ENCODE peak calls at places on chromosome 14, in six cellular contexts. One of them, this sample, is unnamed.

GRCh38 chr14:58824106-58824505 is 186.3 kb downstream of the DACT1 start:
- DNase-seq in CD4-positive, CD25-positive, alpha-beta regulatory T cell: no peak
- DNase-seq in AG10803: peak
- DNase-seq in AG09309: no peak
- DNase-seq in iris pigment epithelial cell: no peak
- DNase-seq in Caki2: no peak
- DNase-seq in this sample: no peak

GRCh38 chr14:78970677-78971076 is 800.5 kb downstream of the NRXN3 start:
- DNase-seq in CD4-positive, CD25-positive, alpha-beta regulatory T cell: no peak
- DNase-seq in AG10803: no peak
- DNase-seq in AG09309: no peak
- DNase-seq in iris pigment epithelial cell: no peak
- DNase-seq in Caki2: no peak
- DNase-seq in this sample: no peak

GRCh38 chr14:51451561-51451960 is 200.1 kb upstream of the FRMD6 start:
- DNase-seq in CD4-positive, CD25-positive, alpha-beta regulatory T cell: no peak
- DNase-seq in AG10803: no peak
- DNase-seq in AG09309: no peak
- DNase-seq in iris pigment epithelial cell: no peak
- DNase-seq in Caki2: no peak
- DNase-seq in this sample: no peak

GRCh38 chr14:63388766-63389431 is 70.2 kb upstream of the GPHB5 start:
- DNase-seq in CD4-positive, CD25-positive, alpha-beta regulatory T cell: peak
- DNase-seq in AG10803: peak
- DNase-seq in AG09309: peak
- DNase-seq in iris pigment epithelial cell: peak
- DNase-seq in Caki2: peak
- DNase-seq in this sample: peak

GRCh38 chr14:99633141-99633540 is 11.8 kb upstream of the HHIPL1 start:
- DNase-seq in CD4-positive, CD25-positive, alpha-beta regulatory T cell: no peak
- DNase-seq in AG10803: no peak
- DNase-seq in AG09309: no peak
- DNase-seq in iris pigment epithelial cell: no peak
- DNase-seq in Caki2: no peak
- DNase-seq in this sample: no peak

GRCh38 chr14:92302481-92302880 is 20.5 kb upstream of the SLC24A4 start:
- DNase-seq in CD4-positive, CD25-positive, alpha-beta regulatory T cell: no peak
- DNase-seq in AG10803: no peak
- DNase-seq in AG09309: no peak
- DNase-seq in iris pigment epithelial cell: no peak
- DNase-seq in Caki2: no peak
- DNase-seq in this sample: no peak

GRCh38 chr14:66572836-66573235 is 64.9 kb downstream of the GPHN start:
- DNase-seq in CD4-positive, CD25-positive, alpha-beta regulatory T cell: no peak
- DNase-seq in AG10803: peak
- DNase-seq in AG09309: no peak
- DNase-seq in iris pigment epithelial cell: peak
- DNase-seq in Caki2: no peak
- DNase-seq in this sample: no peak

GRCh38 chr14:103073876-103074698 is 9.9 kb upstream of the LBHD2 start:
- DNase-seq in CD4-positive, CD25-positive, alpha-beta regulatory T cell: no peak
- DNase-seq in AG10803: no peak
- DNase-seq in AG09309: no peak
- DNase-seq in iris pigment epithelial cell: no peak
- DNase-seq in Caki2: peak
- DNase-seq in this sample: no peak

GRCh38 chr14:36791402-36791801 is 129.7 kb downstream of the PAX9 start:
- DNase-seq in CD4-positive, CD25-positive, alpha-beta regulatory T cell: no peak
- DNase-seq in AG10803: no peak
- DNase-seq in AG09309: no peak
- DNase-seq in iris pigment epithelial cell: no peak
- DNase-seq in Caki2: no peak
- DNase-seq in this sample: no peak

GRCh38 chr14:54881761-54882401 is 20.7 kb downstream of the GCH1 start:
- DNase-seq in CD4-positive, CD25-positive, alpha-beta regulatory T cell: no peak
- DNase-seq in AG10803: peak
- DNase-seq in AG09309: peak
- DNase-seq in iris pigment epithelial cell: peak
- DNase-seq in Caki2: no peak
- DNase-seq in this sample: peak

GRCh38 chr14:68379510-68380303 is 413.2 kb downstream of the ZFP36L1 start:
- DNase-seq in CD4-positive, CD25-positive, alpha-beta regulatory T cell: no peak
- DNase-seq in AG10803: peak
- DNase-seq in AG09309: no peak
- DNase-seq in iris pigment epithelial cell: no peak
- DNase-seq in Caki2: no peak
- DNase-seq in this sample: peak

GRCh38 chr14:56487090-56487667 is 92.4 kb upstream of the TMEM260 start:
- DNase-seq in CD4-positive, CD25-positive, alpha-beta regulatory T cell: no peak
- DNase-seq in AG10803: peak
- DNase-seq in AG09309: no peak
- DNase-seq in iris pigment epithelial cell: peak
- DNase-seq in Caki2: no peak
- DNase-seq in this sample: no peak

GRCh38 chr14:90828642-90829487 is 12.6 kb upstream of the TTC7B start:
- DNase-seq in CD4-positive, CD25-positive, alpha-beta regulatory T cell: no peak
- DNase-seq in AG10803: no peak
- DNase-seq in AG09309: no peak
- DNase-seq in iris pigment epithelial cell: no peak
- DNase-seq in Caki2: no peak
- DNase-seq in this sample: peak

GRCh38 chr14:64459737-64460136 is 5.6 kb upstream of the AKAP5 start:
- DNase-seq in CD4-positive, CD25-positive, alpha-beta regulatory T cell: no peak
- DNase-seq in AG10803: no peak
- DNase-seq in AG09309: no peak
- DNase-seq in iris pigment epithelial cell: no peak
- DNase-seq in Caki2: no peak
- DNase-seq in this sample: no peak

GRCh38 chr14:76762617-76763361 is 1.5 kb downstream of the VASH1 start:
- DNase-seq in CD4-positive, CD25-positive, alpha-beta regulatory T cell: no peak
- DNase-seq in AG10803: no peak
- DNase-seq in AG09309: no peak
- DNase-seq in iris pigment epithelial cell: no peak
- DNase-seq in Caki2: no peak
- DNase-seq in this sample: no peak

GRCh38 chr14:32201816-32202467 is at the start of gene RNU6-7:
- DNase-seq in CD4-positive, CD25-positive, alpha-beta regulatory T cell: no peak
- DNase-seq in AG10803: no peak
- DNase-seq in AG09309: no peak
- DNase-seq in iris pigment epithelial cell: no peak
- DNase-seq in Caki2: peak
- DNase-seq in this sample: peak

GRCh38 chr14:29892327-29892726 is 35.3 kb downstream of the PRKD1 start:
- DNase-seq in CD4-positive, CD25-positive, alpha-beta regulatory T cell: no peak
- DNase-seq in AG10803: peak
- DNase-seq in AG09309: no peak
- DNase-seq in iris pigment epithelial cell: peak
- DNase-seq in Caki2: no peak
- DNase-seq in this sample: no peak

GRCh38 chr14:36556811-36557433 is 25.5 kb downstream of the NKX2-8 start:
- DNase-seq in CD4-positive, CD25-positive, alpha-beta regulatory T cell: no peak
- DNase-seq in AG10803: peak
- DNase-seq in AG09309: no peak
- DNase-seq in iris pigment epithelial cell: peak
- DNase-seq in Caki2: no peak
- DNase-seq in this sample: no peak

GRCh38 chr14:32938719-32939253 is at the start of gene NPAS3:
- DNase-seq in CD4-positive, CD25-positive, alpha-beta regulatory T cell: no peak
- DNase-seq in AG10803: peak
- DNase-seq in AG09309: no peak
- DNase-seq in iris pigment epithelial cell: no peak
- DNase-seq in Caki2: no peak
- DNase-seq in this sample: no peak

GRCh38 chr14:95156153-95156764 is 1.1 kb downstream of the DICER1 start:
- DNase-seq in CD4-positive, CD25-positive, alpha-beta regulatory T cell: no peak
- DNase-seq in AG10803: peak
- DNase-seq in AG09309: no peak
- DNase-seq in iris pigment epithelial cell: peak
- DNase-seq in Caki2: no peak
- DNase-seq in this sample: peak

GRCh38 chr14:59262717-59263469 is 74.4 kb downstream of the DAAM1 start:
- DNase-seq in CD4-positive, CD25-positive, alpha-beta regulatory T cell: no peak
- DNase-seq in AG10803: no peak
- DNase-seq in AG09309: no peak
- DNase-seq in iris pigment epithelial cell: no peak
- DNase-seq in Caki2: no peak
- DNase-seq in this sample: no peak

GRCh38 chr14:29810657-29811056 is 117.0 kb downstream of the PRKD1 start:
- DNase-seq in CD4-positive, CD25-positive, alpha-beta regulatory T cell: no peak
- DNase-seq in AG10803: peak
- DNase-seq in AG09309: peak
- DNase-seq in iris pigment epithelial cell: no peak
- DNase-seq in Caki2: no peak
- DNase-seq in this sample: no peak

GRCh38 chr14:104708606-104709268 is 15.3 kb upstream of the ADSS1 start:
- DNase-seq in CD4-positive, CD25-positive, alpha-beta regulatory T cell: peak
- DNase-seq in AG10803: peak
- DNase-seq in AG09309: no peak
- DNase-seq in iris pigment epithelial cell: peak
- DNase-seq in Caki2: peak
- DNase-seq in this sample: peak

GRCh38 chr14:75234173-75234855 is 44.3 kb upstream of the FOS start:
- DNase-seq in CD4-positive, CD25-positive, alpha-beta regulatory T cell: no peak
- DNase-seq in AG10803: peak
- DNase-seq in AG09309: peak
- DNase-seq in iris pigment epithelial cell: peak
- DNase-seq in Caki2: no peak
- DNase-seq in this sample: no peak

GRCh38 chr14:29064305-29064704 is 297.7 kb downstream of the FOXG1 start:
- DNase-seq in CD4-positive, CD25-positive, alpha-beta regulatory T cell: no peak
- DNase-seq in AG10803: no peak
- DNase-seq in AG09309: no peak
- DNase-seq in iris pigment epithelial cell: no peak
- DNase-seq in Caki2: no peak
- DNase-seq in this sample: no peak

GRCh38 chr14:57382283-57382682 is 8.1 kb upstream of the NAA30 start:
- DNase-seq in CD4-positive, CD25-positive, alpha-beta regulatory T cell: no peak
- DNase-seq in AG10803: peak
- DNase-seq in AG09309: peak
- DNase-seq in iris pigment epithelial cell: peak
- DNase-seq in Caki2: no peak
- DNase-seq in this sample: no peak

GRCh38 chr14:94541234-94541975 is 19.8 kb upstream of the SERPINA4 start:
- DNase-seq in CD4-positive, CD25-positive, alpha-beta regulatory T cell: no peak
- DNase-seq in AG10803: no peak
- DNase-seq in AG09309: no peak
- DNase-seq in iris pigment epithelial cell: no peak
- DNase-seq in Caki2: no peak
- DNase-seq in this sample: no peak

GRCh38 chr14:104559769-104560585 is 19.6 kb upstream of the C14orf180 start:
- DNase-seq in CD4-positive, CD25-positive, alpha-beta regulatory T cell: no peak
- DNase-seq in AG10803: no peak
- DNase-seq in AG09309: no peak
- DNase-seq in iris pigment epithelial cell: no peak
- DNase-seq in Caki2: no peak
- DNase-seq in this sample: no peak

GRCh38 chr14:99574099-99574880 is 29.7 kb downstream of the CCDC85C start:
- DNase-seq in CD4-positive, CD25-positive, alpha-beta regulatory T cell: no peak
- DNase-seq in AG10803: peak
- DNase-seq in AG09309: peak
- DNase-seq in iris pigment epithelial cell: peak
- DNase-seq in Caki2: peak
- DNase-seq in this sample: no peak

GRCh38 chr14:92938890-92939671 is 16.1 kb downstream of the CHGA start:
- DNase-seq in CD4-positive, CD25-positive, alpha-beta regulatory T cell: no peak
- DNase-seq in AG10803: no peak
- DNase-seq in AG09309: no peak
- DNase-seq in iris pigment epithelial cell: no peak
- DNase-seq in Caki2: no peak
- DNase-seq in this sample: no peak

GRCh38 chr14:69460093-69460701 is 24.3 kb upstream of the PLEKHD1 start:
- DNase-seq in CD4-positive, CD25-positive, alpha-beta regulatory T cell: peak
- DNase-seq in AG10803: peak
- DNase-seq in AG09309: peak
- DNase-seq in iris pigment epithelial cell: peak
- DNase-seq in Caki2: peak
- DNase-seq in this sample: peak

GRCh38 chr14:93207468-93208308 is 632 bp downstream of the UBR7 start:
- DNase-seq in CD4-positive, CD25-positive, alpha-beta regulatory T cell: peak
- DNase-seq in AG10803: peak
- DNase-seq in AG09309: no peak
- DNase-seq in iris pigment epithelial cell: peak
- DNase-seq in Caki2: peak
- DNase-seq in this sample: no peak

GRCh38 chr14:79325071-79325470 is 886.2 kb downstream of the DIO2 start:
- DNase-seq in CD4-positive, CD25-positive, alpha-beta regulatory T cell: no peak
- DNase-seq in AG10803: no peak
- DNase-seq in AG09309: no peak
- DNase-seq in iris pigment epithelial cell: no peak
- DNase-seq in Caki2: no peak
- DNase-seq in this sample: no peak

This sample was measured in immature natural killer cell.